ENCODE peak calls at places on chromosomes 13 and 19, in four cellular contexts. V, D, S and L are unnamed samples.

GRCh38 chr19:12715929-12716328 is 7.8 kb downstream of the TNPO2 start:
- DNase-seq in D (no peak), S (no peak), V (no peak), L (no peak)

GRCh38 chr13:93199856-93200255 is 26.8 kb upstream of the GPC6 start:
- DNase-seq in V (no peak), S (no peak), D (no peak), L (no peak)

GRCh38 chr19:30648321-30648720 is 276.1 kb downstream of the ZNF536 start:
- DNase-seq in V (no peak), D (no peak), S (no peak), L (peak; percentile 35)

GRCh38 chr19:42919757-42920079 is 2.0 kb upstream of the PSG6 start:
- DNase-seq in D (no peak), V (peak; percentile 8), S (no peak), L (no peak)

GRCh38 chr13:34258646-34259386 is 440.9 kb downstream of the RFC3 start:
- DNase-seq in V (no peak), D (no peak), S (no peak), L (peak; percentile 65)

GRCh38 chr19:48836089-48837017 is at the start of gene HSD17B14:
- DNase-seq in D (peak; percentile 79), V (peak; percentile 33), S (no peak), L (peak; percentile 67)

GRCh38 chr13:97004096-97004876 is 10.0 kb upstream of the OXGR1 start:
- DNase-seq in S (no peak), V (no peak), D (no peak), L (no peak)

GRCh38 chr19:15180451-15181390 is 20.1 kb downstream of the NOTCH3 start:
- DNase-seq in S (no peak), D (peak; percentile 81), V (peak; percentile 90), L (no peak)

GRCh38 chr13:20121154-20121515 is 39.7 kb downstream of the GJA3 start:
- DNase-seq in V (no peak), S (no peak), D (no peak), L (no peak)

GRCh38 chr13:77580748-77581147 is 45.2 kb downstream of the SCEL start:
- DNase-seq in D (no peak), V (peak; percentile 9), S (no peak), L (no peak)

GRCh38 chr19:9891609-9892373 is 44.5 kb downstream of the OLFM2 start:
- DNase-seq in D (no peak), V (no peak), S (no peak), L (no peak)

GRCh38 chr13:33194820-33195692 is 90.5 kb downstream of the STARD13 start:
- DNase-seq in V (no peak), S (peak; percentile 99), D (no peak), L (peak; percentile 36)

GRCh38 chr19:4302238-4302630 is at the start of gene TMIGD2:
- DNase-seq in D (no peak), V (no peak), S (no peak), L (peak; percentile 65)

GRCh38 chr13:95676100-95676774 is 702 bp upstream of the DNAJC3 start:
- DNase-seq in V (peak; percentile 10), S (no peak), D (no peak), L (no peak)

GRCh38 chr19:46009530-46010510 is 13.0 kb downstream of the PGLYRP1 start:
- DNase-seq in D (peak; percentile 89), S (no peak), V (peak; percentile 80), L (peak; percentile 80)

GRCh38 chr19:50722248-50723013 is 733 bp upstream of the CLEC11A start:
- DNase-seq in V (no peak), S (no peak), D (no peak), L (no peak)

GRCh38 chr19:57903298-57904174 is 12.9 kb downstream of the ZNF417 start:
- DNase-seq in D (no peak), V (no peak), S (no peak), L (peak; percentile 42)

GRCh38 chr13:101556676-101557121 is 104.2 kb downstream of the ITGBL1 start:
- DNase-seq in D (no peak), S (no peak), V (no peak), L (peak; percentile 17)

GRCh38 chr19:18257503-18258470 is 16.5 kb downstream of the IQCN start:
- DNase-seq in S (no peak), D (no peak), V (no peak), L (no peak)

GRCh38 chr19:50513746-50514345 is at the start of gene ASPDH:
- DNase-seq in V (no peak), D (no peak), S (no peak), L (peak; percentile 67)

GRCh38 chr19:38742296-38742695 is 2.0 kb downstream of the CAPN12 start:
- DNase-seq in V (no peak), D (no peak), S (no peak), L (no peak)

GRCh38 chr13:22081430-22081829 is 410.6 kb downstream of the FGF9 start:
- DNase-seq in S (no peak), D (no peak), V (no peak), L (no peak)

GRCh38 chr13:26538363-26539317 is 18.8 kb upstream of the WASF3 start:
- DNase-seq in D (no peak), S (no peak), V (no peak), L (no peak)

GRCh38 chr19:5369962-5370367 is 29.4 kb upstream of the PTPRS start:
- DNase-seq in S (no peak), V (peak; percentile 82), D (peak; percentile 93), L (peak; percentile 70)

GRCh38 chr13:99199541-99200432 is 867 bp upstream of the UBAC2 start:
- DNase-seq in V (peak; percentile 62), D (no peak), S (no peak), L (no peak)

GRCh38 chr19:55546822-55547614 is 1.7 kb upstream of the SBK3 start:
- DNase-seq in S (no peak), V (peak; percentile 63), D (no peak), L (no peak)

GRCh38 chr13:67223024-67223423 is 7.1 kb downstream of the PCDH9 start:
- DNase-seq in D (no peak), V (no peak), S (no peak), L (no peak)

GRCh38 chr19:52248256-52248655 is 21.1 kb upstream of the ZNF766 start:
- DNase-seq in S (no peak), V (no peak), D (peak; percentile 72), L (peak; percentile 34)

DNA sequence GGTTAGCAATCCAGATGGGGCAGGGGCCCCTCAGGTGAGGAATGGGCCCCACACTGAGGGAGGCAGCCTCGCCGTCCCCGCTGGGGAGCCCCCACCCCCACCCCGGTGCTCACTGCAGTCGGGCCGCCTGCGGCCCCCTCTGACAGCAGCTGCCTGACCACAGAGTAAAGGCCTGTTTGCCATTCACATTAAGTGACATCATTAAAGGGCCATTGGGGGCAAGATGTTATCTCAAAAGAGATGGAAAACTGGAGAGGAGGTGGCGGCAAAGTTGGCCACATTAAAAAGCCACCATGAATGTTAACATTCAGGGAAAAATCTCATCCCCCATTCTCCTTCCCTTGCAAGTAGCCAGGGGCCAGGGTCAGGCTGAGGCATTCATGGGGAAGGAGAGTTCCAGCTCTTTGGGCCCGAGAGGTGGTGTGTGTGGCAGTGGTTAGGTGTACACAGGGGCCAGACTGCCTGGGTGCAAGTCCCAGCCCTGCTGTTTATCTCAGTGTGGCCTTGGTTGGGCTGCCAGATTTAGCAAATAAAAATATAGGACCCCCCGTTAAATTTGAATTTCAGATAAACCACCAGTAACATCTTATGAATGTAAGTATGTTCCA is 20.9 kb downstream of the VSTM2B start:
- DNase-seq in S (no peak), D (no peak), V (no peak), L (peak; percentile 38)
- TF ChIP-seq USF1 in S (no peak), D (no peak), V (no peak), L (no peak)

GRCh38 chr13:35992964-35993363 is 138.2 kb downstream of the DCLK1 start:
- DNase-seq in D (no peak), S (no peak), V (no peak), L (no peak)

GRCh38 chr13:35994131-35994966 is 136.8 kb downstream of the DCLK1 start:
- DNase-seq in S (no peak), V (no peak), D (no peak), L (no peak)

GRCh38 chr13:35995136-35995535 is 136.0 kb downstream of the DCLK1 start:
- DNase-seq in D (no peak), S (no peak), V (no peak), L (no peak)

GRCh38 chr13:36000028-36000427 is 131.2 kb downstream of the DCLK1 start:
- DNase-seq in S (no peak), D (no peak), V (no peak), L (no peak)

GRCh38 chr13:35996360-35996759 is 134.8 kb downstream of the DCLK1 start:
- DNase-seq in V (no peak), S (no peak), D (no peak), L (no peak)
- TF ChIP-seq USF1 in V (no peak), S (no peak), D (no peak), L (no peak)

GRCh38 chr19:3068071-3068470 is 5.8 kb upstream of the TLE5 start:
- DNase-seq in V (no peak), D (no peak), S (no peak), L (peak; percentile 82)

GRCh38 chr19:3067549-3067948 is 5.3 kb upstream of the TLE5 start:
- DNase-seq in V (no peak), D (no peak), S (no peak), L (peak; percentile 3)

GRCh38 chr19:3066482-3067049 is 4.3 kb upstream of the TLE5 start:
- DNase-seq in D (no peak), S (no peak), V (no peak), L (peak; percentile 2)

GRCh38 chr19:3064011-3064330 is 1.7 kb upstream of the TLE5 start:
- DNase-seq in S (no peak), D (no peak), V (no peak), L (no peak)

DNA sequence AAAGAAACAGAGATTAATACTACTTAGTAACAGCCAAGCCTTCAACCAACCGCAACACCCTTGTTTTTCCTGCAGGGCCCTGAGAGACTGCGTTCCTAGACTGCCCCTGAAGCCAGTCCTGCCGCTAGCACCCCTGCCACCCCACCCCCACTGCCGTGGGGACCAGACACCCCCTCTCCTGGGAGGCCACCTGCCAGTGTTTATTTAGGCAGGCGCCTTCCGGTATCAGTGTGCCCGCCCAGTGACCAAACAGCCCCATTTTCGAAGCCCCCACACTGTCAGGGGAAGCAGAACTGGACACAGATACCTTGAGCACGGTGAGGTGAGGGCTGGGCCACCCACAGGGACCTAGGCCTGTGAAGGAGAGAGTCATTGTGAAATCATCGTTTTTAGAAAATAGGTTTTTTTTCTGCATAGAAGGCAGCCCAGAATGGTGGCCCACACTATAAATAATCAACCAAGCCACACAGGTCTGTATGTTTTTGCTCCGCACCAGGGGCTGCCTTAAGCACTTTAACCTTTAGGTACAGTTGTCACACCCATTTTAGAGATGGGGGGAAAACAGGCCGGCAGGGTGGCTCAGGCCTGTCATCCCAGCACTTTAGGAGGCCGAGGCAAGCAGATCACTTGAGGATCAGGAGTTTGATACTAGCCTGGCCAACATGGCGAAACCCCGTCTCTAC is 3.5 kb upstream of the TLE5 start:
- DNase-seq in V (no peak), D (no peak), S (peak; percentile 73), L (peak; percentile 13)
- TF ChIP-seq USF1 in V (no peak), D (no peak), S (no peak), L (no peak)

DNA sequence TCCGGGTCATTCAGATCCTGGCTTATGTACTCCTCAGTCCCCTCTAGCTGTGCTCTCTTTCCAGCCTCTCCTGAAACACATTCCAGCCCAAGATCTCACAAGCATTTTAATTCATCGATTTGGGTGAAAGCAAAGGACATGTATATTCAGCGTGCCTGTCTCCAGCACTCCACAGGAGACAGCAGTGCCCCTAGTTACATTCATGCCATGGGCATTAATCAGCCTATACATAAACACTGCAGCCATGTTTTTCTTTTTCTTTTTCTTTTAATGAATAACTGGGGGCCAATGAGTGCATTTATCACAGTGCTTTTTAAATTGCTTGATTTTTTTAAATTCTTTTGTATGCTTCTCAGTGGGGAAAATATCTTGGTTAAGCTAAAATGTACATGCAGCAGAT is 199.1 kb downstream of the DCT start:
- DNase-seq in D (no peak), S (no peak), V (no peak), L (no peak)
- TF ChIP-seq USF1 in D (no peak), S (no peak), V (no peak), L (no peak)